ENCODE peak calls at places on chromosomes 6 and 20, in nine cellular contexts. D, L, O, C, K, M, E, J and X are unnamed samples.

GRCh38 chr6:89977808-89978748 is 83.8 kb downstream of the GJA10 start:
- DNase-seq in D (peak), L (no peak), O (no peak), C (no peak), K (peak), M (no peak), E (no peak), J (peak), X (no peak)

GRCh38 chr6:126307859-126308258 is 32.1 kb upstream of the CENPW start:
- DNase-seq in D (peak), L (no peak), O (no peak), C (no peak), K (peak), M (peak), E (no peak), J (peak), X (peak)

GRCh38 chr20:57260959-57261357 is 5.5 kb downstream of the BMP7 start:
- DNase-seq in D (peak), L (no peak), O (no peak), C (no peak), K (peak), M (no peak), E (no peak), J (no peak), X (no peak)

GRCh38 chr6:142621822-142622221 is 320.0 kb downstream of the ADGRG6 start:
- DNase-seq in D (no peak), L (no peak), O (no peak), C (no peak), K (no peak), M (no peak), E (no peak), J (no peak), X (no peak)

GRCh38 chr20:52275243-52275817 is 83.8 kb upstream of the ZFP64 start:
- DNase-seq in D (no peak), L (no peak), O (no peak), C (no peak), K (no peak), M (no peak), E (no peak), J (no peak), X (no peak)

GRCh38 chr6:4573958-4574481 is 202.2 kb upstream of the CDYL start:
- DNase-seq in D (no peak), L (no peak), O (no peak), C (no peak), K (peak), M (peak), E (no peak), J (no peak), X (no peak)

GRCh38 chr6:106560966-106561740 is 68.1 kb downstream of the RTN4IP1 start:
- DNase-seq in D (peak), L (no peak), O (no peak), C (no peak), K (peak), M (peak), E (no peak), J (peak), X (no peak)

GRCh38 chr6:90369024-90369519 is 72.4 kb upstream of the BACH2 start:
- DNase-seq in D (peak), L (no peak), O (no peak), C (no peak), K (peak), M (peak), E (no peak), J (peak), X (peak)

GRCh38 chr20:37279820-37280219 is 9.6 kb upstream of the MANBAL start:
- DNase-seq in D (no peak), L (no peak), O (no peak), C (no peak), K (no peak), M (no peak), E (no peak), J (no peak), X (no peak)

GRCh38 chr20:44017905-44018683 is 103.4 kb downstream of the TOX2 start:
- DNase-seq in D (peak), L (no peak), O (no peak), C (no peak), K (peak), M (peak), E (no peak), J (peak), X (peak)

GRCh38 chr20:10247440-10247839 is 28.8 kb downstream of the SNAP25 start:
- DNase-seq in D (no peak), L (no peak), O (no peak), C (no peak), K (no peak), M (no peak), E (no peak), J (peak), X (no peak)

GRCh38 chr20:61436268-61436667 is 184.2 kb downstream of the CDH4 start:
- DNase-seq in D (peak), L (no peak), O (no peak), C (no peak), K (peak), M (peak), E (no peak), J (peak), X (no peak)

GRCh38 chr6:89212472-89212871 is 4.7 kb downstream of the GABRR1 start:
- DNase-seq in D (no peak), L (no peak), O (no peak), C (no peak), K (no peak), M (no peak), E (no peak), J (no peak), X (no peak)

GRCh38 chr20:57289401-57290177 is 23.1 kb upstream of the BMP7 start:
- DNase-seq in D (no peak), L (no peak), O (no peak), C (no peak), K (no peak), M (no peak), E (no peak), J (no peak), X (no peak)

GRCh38 chr6:136251394-136251793 is 1.3 kb upstream of the MTFR2 start:
- DNase-seq in D (no peak), L (no peak), O (no peak), C (no peak), K (no peak), M (no peak), E (no peak), J (no peak), X (no peak)

GRCh38 chr6:77030929-77031674 is 432.2 kb downstream of the HTR1B start:
- DNase-seq in D (no peak), L (no peak), O (no peak), C (no peak), K (peak), M (no peak), E (no peak), J (peak), X (no peak)

GRCh38 chr6:166168616-166169548 is 1.2 kb upstream of the TBXT start:
- DNase-seq in D (no peak), L (no peak), O (no peak), C (no peak), K (no peak), M (no peak), E (no peak), J (no peak), X (no peak)

GRCh38 chr6:84601366-84601765 is 163.0 kb downstream of the TBX18 start:
- DNase-seq in D (no peak), L (no peak), O (no peak), C (no peak), K (no peak), M (no peak), E (no peak), J (peak), X (no peak)

GRCh38 chr6:39980839-39981580 is 46.7 kb upstream of the MOCS1 start:
- DNase-seq in D (peak), L (no peak), O (no peak), C (no peak), K (peak), M (peak), E (no peak), J (peak), X (no peak)

GRCh38 chr6:20129290-20130088 is 82.8 kb downstream of the MBOAT1 start:
- DNase-seq in D (no peak), L (no peak), O (no peak), C (no peak), K (peak), M (no peak), E (no peak), J (no peak), X (no peak)

GRCh38 chr20:61807426-61808160 is 258.1 kb downstream of the TAF4 start:
- DNase-seq in D (no peak), L (no peak), O (no peak), C (no peak), K (no peak), M (no peak), E (no peak), J (no peak), X (no peak)

GRCh38 chr6:135403584-135403983 is 94.0 kb downstream of the AHI1 start:
- DNase-seq in D (no peak), L (no peak), O (no peak), C (no peak), K (no peak), M (no peak), E (no peak), J (no peak), X (no peak)

GRCh38 chr6:105191351-105191750 is 11.5 kb upstream of the POPDC3 start:
- DNase-seq in D (no peak), L (no peak), O (no peak), C (no peak), K (peak), M (no peak), E (no peak), J (no peak), X (no peak)

GRCh38 chr20:16518068-16518783 is 55.0 kb downstream of the KIF16B start:
- DNase-seq in D (peak), L (no peak), O (no peak), C (no peak), K (peak), M (peak), E (peak), J (peak), X (no peak)

GRCh38 chr20:4813076-4813838 is 91.5 kb downstream of the PRND start:
- DNase-seq in D (no peak), L (peak), O (peak), C (peak), K (no peak), M (no peak), E (no peak), J (no peak), X (no peak)